ENCODE peak calls at places on chromosomes 5 and 9, in four cellular contexts. Y is transverse colon, X is Karpas-422, M is colonic mucosa. Z is an unnamed sample.

GRCh38 chr9:2228132-2228531 is 213.0 kb downstream of the SMARCA2 start:
- DNase-seq in Y (peak; percentile 25), X (peak; percentile 92), M (peak; percentile 43), Z (no peak)

GRCh38 chr5:142981886-142982820 is 212.0 kb downstream of the ARHGAP26 start:
- DNase-seq in Y (peak; percentile 80), X (no peak), M (peak; percentile 91), Z (peak; percentile 87)

GRCh38 chr9:130414081-130414731 is 30.6 kb upstream of the ASS1 start:
- DNase-seq in Y (peak; percentile 79), X (no peak), M (peak; percentile 87), Z (no peak)

GRCh38 chr9:129887210-129888084 is 52.2 kb downstream of the USP20 start:
- DNase-seq in Y (peak; percentile 45), X (peak; percentile 61), M (no peak), Z (no peak)

GRCh38 chr9:33445941-33446506 is 1.4 kb downstream of the AQP3 start:
- DNase-seq in Y (peak; percentile 42), X (no peak), M (no peak), Z (no peak)

GRCh38 chr5:172694061-172694460 is 53.0 kb downstream of the NEURL1B start:
- DNase-seq in Y (no peak), X (no peak), M (no peak), Z (no peak)

GRCh38 chr5:8844847-8845246 is 701.0 kb downstream of the SEMA5A start:
- DNase-seq in Y (no peak), X (no peak), M (no peak), Z (no peak)

GRCh38 chr5:111962906-111963305 is 205.9 kb upstream of the NREP start:
- DNase-seq in Y (no peak), X (no peak), M (no peak), Z (no peak)

GRCh38 chr9:2755285-2755684 is 38.0 kb downstream of the KCNV2 start:
- DNase-seq in Y (no peak), X (no peak), M (no peak), Z (no peak)

GRCh38 chr5:96743065-96743768 is 64.5 kb downstream of the ERAP1 start:
- DNase-seq in Y (no peak), X (no peak), M (peak; percentile 28), Z (no peak)

GRCh38 chr9:31847963-31848362 is 536.5 kb upstream of the ACO1 start:
- DNase-seq in Y (no peak), X (no peak), M (no peak), Z (no peak)

GRCh38 chr9:131593936-131594665 is 48.8 kb downstream of the PRRT1B start:
- DNase-seq in Y (no peak), X (no peak), M (no peak), Z (no peak)

GRCh38 chr5:30405821-30406220 is 787.7 kb upstream of the CDH6 start:
- DNase-seq in Y (no peak), X (no peak), M (no peak), Z (no peak)

GRCh38 chr5:61910771-61911170 is 395.2 kb upstream of the KIF2A start:
- DNase-seq in Y (no peak), X (no peak), M (no peak), Z (no peak)

GRCh38 chr9:2857564-2858198 is 13.8 kb upstream of the PUM3 start:
- DNase-seq in Y (peak; percentile 62), X (peak; percentile 91), M (peak; percentile 78), Z (peak; percentile 65)

GRCh38 chr9:114791736-114792135 is 14.1 kb downstream of the TNFSF15 start:
- DNase-seq in Y (no peak), X (no peak), M (no peak), Z (no peak)

GRCh38 chr9:121369595-121370265 is at the start of gene STOM:
- DNase-seq in Y (peak; percentile 81), X (peak; percentile 81), M (peak; percentile 86), Z (peak; percentile 69)

GRCh38 chr9:13377286-13377925 is 97.9 kb upstream of the MPDZ start:
- DNase-seq in Y (no peak), X (no peak), M (no peak), Z (no peak)

GRCh38 chr5:124474821-124475220 is 271.6 kb downstream of the ZNF608 start:
- DNase-seq in Y (no peak), X (no peak), M (no peak), Z (no peak)

GRCh38 chr5:105213078-105213477 is 1650.5 kb upstream of the NUDT12 start:
- DNase-seq in Y (no peak), X (no peak), M (no peak), Z (no peak)

GRCh38 chr5:78005021-78005785 is 229.1 kb upstream of the TBCA start:
- DNase-seq in Y (no peak), X (no peak), M (no peak), Z (no peak)

GRCh38 chr5:78004559-78004958 is 228.4 kb upstream of the TBCA start:
- DNase-seq in Y (no peak), X (no peak), M (no peak), Z (no peak)

GRCh38 chr5:78002690-78003089 is 226.6 kb upstream of the TBCA start:
- DNase-seq in Y (no peak), X (no peak), M (no peak), Z (no peak)

GRCh38 chr5:78003914-78004313 is 227.8 kb upstream of the TBCA start:
- DNase-seq in Y (no peak), X (no peak), M (no peak), Z (no peak)

GRCh38 chr5:78003442-78003841 is 227.3 kb upstream of the TBCA start:
- DNase-seq in Y (no peak), X (no peak), M (no peak), Z (no peak)
- H3K27ac ChIP-seq in Y (no peak overlapping the region), X (no peak overlapping the region), M (no peak overlapping the region), Z (no peak overlapping the region)

GRCh38 chr9:135969064-135969683 is 8.0 kb upstream of the UBAC1 start:
- DNase-seq in Y (no peak), X (no peak), M (no peak), Z (no peak)
- H3K27ac ChIP-seq in Y (no peak overlapping the region), X (no peak overlapping the region), M (no peak overlapping the region), Z (no peak overlapping the region)

GRCh38 chr9:15155323-15155722 is 151.7 kb downstream of the TTC39B start:
- DNase-seq in Y (no peak), X (peak; percentile 45), M (no peak), Z (no peak)
- H3K27ac ChIP-seq in Y (peak overlapping the region; percentile 46), X (peak overlapping the region; percentile 91), M (no peak overlapping the region), Z (no peak overlapping the region)

GRCh38 chr9:752681-753200 is 88.8 kb upstream of the DMRT1 start:
- DNase-seq in Y (no peak), X (no peak), M (no peak), Z (no peak)
- H3K27ac ChIP-seq in Y (peak overlapping the region; percentile 69), X (no peak overlapping the region), M (peak overlapping the region; percentile 37), Z (no peak overlapping the region)

GRCh38 chr9:92964607-92964975 is 17.3 kb downstream of the FGD3 start:
- DNase-seq in Y (no peak), X (peak; percentile 47), M (no peak), Z (no peak)

GRCh38 chr9:92968081-92968480 is 20.8 kb downstream of the FGD3 start:
- DNase-seq in Y (no peak), X (no peak), M (no peak), Z (no peak)

GRCh38 chr9:92965759-92966517 is 18.6 kb downstream of the FGD3 start:
- DNase-seq in Y (no peak), X (no peak), M (no peak), Z (no peak)

GRCh38 chr9:92964981-92965758 is 17.8 kb downstream of the FGD3 start:
- DNase-seq in Y (peak; percentile 53), X (peak; percentile 59), M (no peak), Z (no peak)

DNA sequence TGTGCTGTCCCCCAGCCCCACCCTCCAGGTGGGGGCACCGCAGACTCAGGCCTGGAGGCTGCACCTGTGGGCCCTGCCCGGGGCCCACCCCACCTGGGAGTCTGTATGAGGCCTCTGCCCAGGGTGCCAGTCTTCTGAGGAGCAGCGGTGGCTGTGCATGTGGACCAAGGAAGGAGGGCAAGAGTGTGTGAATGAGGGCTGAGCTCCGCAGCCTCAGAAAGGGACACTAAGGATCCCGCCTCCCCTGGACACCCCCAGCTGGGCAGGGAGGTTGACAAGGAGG is 19.1 kb downstream of the FGD3 start:
- DNase-seq in Y (no peak), X (no peak), M (no peak), Z (no peak)
- H3K27ac ChIP-seq in Y (no peak overlapping the region), X (no peak overlapping the region), M (no peak overlapping the region), Z (no peak overlapping the region)

GRCh38 chr9:112379177-112380101 is 469 bp upstream of the HSDL2 start:
- DNase-seq in Y (peak; percentile 100), X (peak; percentile 99), M (peak; percentile 100), Z (peak; percentile 99)
- H3K27ac ChIP-seq in Y (peak overlapping the region; percentile 98), X (no peak overlapping the region), M (peak overlapping the region; percentile 99), Z (peak overlapping the region; percentile 96)

GRCh38 chr9:18996191-18996590 is 36.8 kb downstream of the SAXO1 start:
- DNase-seq in Y (no peak), X (no peak), M (no peak), Z (no peak)

GRCh38 chr9:18997151-18997550 is 35.9 kb downstream of the SAXO1 start:
- DNase-seq in Y (no peak), X (peak; percentile 4), M (no peak), Z (no peak)

GRCh38 chr9:18994263-18994916 is 38.6 kb downstream of the SAXO1 start:
- DNase-seq in Y (no peak), X (peak; percentile 25), M (no peak), Z (no peak)

GRCh38 chr9:18999173-18999785 is 33.7 kb downstream of the SAXO1 start:
- DNase-seq in Y (no peak), X (no peak), M (no peak), Z (no peak)

GRCh38 chr9:19000133-19000532 is 32.9 kb downstream of the SAXO1 start:
- DNase-seq in Y (no peak), X (no peak), M (no peak), Z (no peak)
- H3K27ac ChIP-seq in Y (no peak overlapping the region), X (no peak overlapping the region), M (no peak overlapping the region), Z (no peak overlapping the region)

GRCh38 chr5:148810821-148811220 is 15.6 kb upstream of the ADRB2 start:
- DNase-seq in Y (no peak), X (peak; percentile 75), M (no peak), Z (no peak)
- H3K27ac ChIP-seq in Y (no peak overlapping the region), X (peak overlapping the region; percentile 100), M (no peak overlapping the region), Z (no peak overlapping the region)